ENCODE peak calls at places on chromosomes 4 and X, in seven cellular contexts. One of them, this sample, is unnamed.

GRCh38 chr4:67104145-67104544 is 441.2 kb downstream of the CENPC start:
- DNase-seq in left ventricle myocardium superior: no peak
- DNase-seq in activated naive CD4-positive, alpha-beta T cell: no peak
- DNase-seq in T-helper 22 cell: no peak
- DNase-seq in NCI-H524: peak; percentile 5
- DNase-seq in naive B cell: no peak
- DNase-seq in left colon: no peak
- DNase-seq in this sample: no peak

GRCh38 chr4:55378617-55379467 is 16.9 kb upstream of the TMEM165 start:
- DNase-seq in left colon: peak; percentile 49
- DNase-seq in naive B cell: no peak
- DNase-seq in NCI-H524: no peak
- DNase-seq in T-helper 22 cell: no peak
- DNase-seq in left ventricle myocardium superior: no peak
- DNase-seq in activated naive CD4-positive, alpha-beta T cell: no peak
- DNase-seq in this sample: peak; percentile 60

GRCh38 chr4:1061372-1061700 is 49.9 kb downstream of the FGFRL1 start:
- DNase-seq in left colon: peak; percentile 2
- DNase-seq in NCI-H524: no peak
- DNase-seq in naive B cell: no peak
- DNase-seq in left ventricle myocardium superior: no peak
- DNase-seq in T-helper 22 cell: no peak
- DNase-seq in activated naive CD4-positive, alpha-beta T cell: no peak
- DNase-seq in this sample: no peak

GRCh38 chr4:161595230-161595771 is 568.5 kb downstream of the FSTL5 start:
- DNase-seq in naive B cell: no peak
- DNase-seq in activated naive CD4-positive, alpha-beta T cell: no peak
- DNase-seq in T-helper 22 cell: no peak
- DNase-seq in left ventricle myocardium superior: no peak
- DNase-seq in left colon: no peak
- DNase-seq in NCI-H524: no peak
- DNase-seq in this sample: no peak

GRCh38 chr4:17468638-17469221 is 43.2 kb downstream of the QDPR start:
- DNase-seq in NCI-H524: peak; percentile 31
- DNase-seq in T-helper 22 cell: no peak
- DNase-seq in activated naive CD4-positive, alpha-beta T cell: no peak
- DNase-seq in naive B cell: no peak
- DNase-seq in left ventricle myocardium superior: no peak
- DNase-seq in left colon: no peak
- DNase-seq in this sample: peak; percentile 12

GRCh38 chr4:124202106-124202505 is 510.4 kb downstream of the ANKRD50 start:
- DNase-seq in left colon: no peak
- DNase-seq in T-helper 22 cell: no peak
- DNase-seq in naive B cell: no peak
- DNase-seq in NCI-H524: no peak
- DNase-seq in activated naive CD4-positive, alpha-beta T cell: no peak
- DNase-seq in left ventricle myocardium superior: no peak
- DNase-seq in this sample: no peak

GRCh38 chr4:578451-579443 is 2.7 kb upstream of the TMEM271 start:
- DNase-seq in T-helper 22 cell: no peak
- DNase-seq in left colon: no peak
- DNase-seq in naive B cell: no peak
- DNase-seq in activated naive CD4-positive, alpha-beta T cell: no peak
- DNase-seq in NCI-H524: no peak
- DNase-seq in left ventricle myocardium superior: no peak
- DNase-seq in this sample: no peak

GRCh38 chr4:53956053-53956452 is 108.4 kb downstream of the CHIC2 start:
- DNase-seq in left ventricle myocardium superior: no peak
- DNase-seq in left colon: no peak
- DNase-seq in NCI-H524: no peak
- DNase-seq in T-helper 22 cell: no peak
- DNase-seq in naive B cell: no peak
- DNase-seq in activated naive CD4-positive, alpha-beta T cell: no peak
- DNase-seq in this sample: no peak

GRCh38 chr4:123278755-123279154 is 117.8 kb upstream of the SPRY1 start:
- DNase-seq in left colon: no peak
- DNase-seq in activated naive CD4-positive, alpha-beta T cell: no peak
- DNase-seq in left ventricle myocardium superior: no peak
- DNase-seq in T-helper 22 cell: no peak
- DNase-seq in naive B cell: no peak
- DNase-seq in NCI-H524: no peak
- DNase-seq in this sample: no peak

GRCh38 chrX:66200855-66201795 is 37.1 kb downstream of the HEPH start:
- DNase-seq in left colon: peak; percentile 48
- DNase-seq in T-helper 22 cell: no peak
- DNase-seq in activated naive CD4-positive, alpha-beta T cell: no peak
- DNase-seq in naive B cell: no peak
- DNase-seq in left ventricle myocardium superior: no peak
- DNase-seq in NCI-H524: no peak
- DNase-seq in this sample: no peak

GRCh38 chr4:153649572-153649991 is 34.5 kb upstream of the TLR2 start:
- DNase-seq in NCI-H524: peak; percentile 24
- DNase-seq in left ventricle myocardium superior: no peak
- DNase-seq in left colon: no peak
- DNase-seq in naive B cell: no peak
- DNase-seq in activated naive CD4-positive, alpha-beta T cell: no peak
- DNase-seq in T-helper 22 cell: no peak
- DNase-seq in this sample: peak; percentile 60

GRCh38 chr4:24234288-24234848 is 344.5 kb upstream of the PPARGC1A start:
- DNase-seq in left ventricle myocardium superior: no peak
- DNase-seq in naive B cell: no peak
- DNase-seq in NCI-H524: no peak
- DNase-seq in T-helper 22 cell: no peak
- DNase-seq in left colon: no peak
- DNase-seq in activated naive CD4-positive, alpha-beta T cell: no peak
- DNase-seq in this sample: no peak

GRCh38 chr4:113083346-113083745 is 33.9 kb downstream of the ANK2 start:
- DNase-seq in left colon: no peak
- DNase-seq in NCI-H524: peak; percentile 85
- DNase-seq in activated naive CD4-positive, alpha-beta T cell: no peak
- DNase-seq in T-helper 22 cell: no peak
- DNase-seq in left ventricle myocardium superior: no peak
- DNase-seq in naive B cell: no peak
- DNase-seq in this sample: no peak

GRCh38 chr4:126466848-126467247 is 1152.1 kb downstream of the FAT4 start:
- DNase-seq in left colon: no peak
- DNase-seq in left ventricle myocardium superior: no peak
- DNase-seq in naive B cell: no peak
- DNase-seq in activated naive CD4-positive, alpha-beta T cell: no peak
- DNase-seq in T-helper 22 cell: no peak
- DNase-seq in NCI-H524: no peak
- DNase-seq in this sample: no peak

GRCh38 chr4:25694466-25694865 is 38.8 kb downstream of the SLC34A2 start:
- DNase-seq in left colon: no peak
- DNase-seq in naive B cell: no peak
- DNase-seq in T-helper 22 cell: no peak
- DNase-seq in left ventricle myocardium superior: no peak
- DNase-seq in activated naive CD4-positive, alpha-beta T cell: no peak
- DNase-seq in NCI-H524: no peak
- DNase-seq in this sample: no peak

GRCh38 chrX:22095306-22095705 is 63.2 kb downstream of the PHEX start:
- DNase-seq in NCI-H524: no peak
- DNase-seq in naive B cell: no peak
- DNase-seq in T-helper 22 cell: no peak
- DNase-seq in left ventricle myocardium superior: peak; percentile 26
- DNase-seq in left colon: peak; percentile 27
- DNase-seq in activated naive CD4-positive, alpha-beta T cell: no peak
- DNase-seq in this sample: no peak

GRCh38 chrX:39480966-39481365 is 616.8 kb downstream of the BCOR start:
- DNase-seq in left colon: no peak
- DNase-seq in T-helper 22 cell: no peak
- DNase-seq in NCI-H524: peak; percentile 14
- DNase-seq in naive B cell: no peak
- DNase-seq in left ventricle myocardium superior: no peak
- DNase-seq in activated naive CD4-positive, alpha-beta T cell: no peak
- DNase-seq in this sample: no peak

GRCh38 chr4:8340721-8341680 is 71.4 kb downstream of the HTRA3 start:
- DNase-seq in T-helper 22 cell: no peak
- DNase-seq in left colon: peak; percentile 67
- DNase-seq in naive B cell: no peak
- DNase-seq in NCI-H524: no peak
- DNase-seq in left ventricle myocardium superior: peak; percentile 94
- DNase-seq in activated naive CD4-positive, alpha-beta T cell: no peak
- DNase-seq in this sample: no peak

GRCh38 chrX:66634272-66634671 is 4.6 kb downstream of the EDA2R start:
- DNase-seq in T-helper 22 cell: no peak
- DNase-seq in activated naive CD4-positive, alpha-beta T cell: no peak
- DNase-seq in left colon: no peak
- DNase-seq in left ventricle myocardium superior: no peak
- DNase-seq in NCI-H524: no peak
- DNase-seq in naive B cell: no peak
- DNase-seq in this sample: no peak

GRCh38 chrX:6778547-6779231 is 243.8 kb upstream of the VCX3A start:
- DNase-seq in activated naive CD4-positive, alpha-beta T cell: no peak
- DNase-seq in naive B cell: no peak
- DNase-seq in NCI-H524: no peak
- DNase-seq in left ventricle myocardium superior: no peak
- DNase-seq in left colon: no peak
- DNase-seq in T-helper 22 cell: no peak
- DNase-seq in this sample: no peak

GRCh38 chrX:6228720-6229119 is at the start of gene NLGN4X:
- DNase-seq in T-helper 22 cell: no peak
- DNase-seq in activated naive CD4-positive, alpha-beta T cell: no peak
- DNase-seq in naive B cell: no peak
- DNase-seq in left colon: no peak
- DNase-seq in left ventricle myocardium superior: no peak
- DNase-seq in NCI-H524: peak; percentile 93
- DNase-seq in this sample: no peak

GRCh38 chr4:25865586-25865985 is 2.8 kb upstream of the SEL1L3 start:
- DNase-seq in activated naive CD4-positive, alpha-beta T cell: no peak
- DNase-seq in left ventricle myocardium superior: no peak
- DNase-seq in naive B cell: no peak
- DNase-seq in left colon: peak; percentile 92
- DNase-seq in T-helper 22 cell: no peak
- DNase-seq in NCI-H524: no peak
- DNase-seq in this sample: peak; percentile 91

GRCh38 chr4:101792056-101792575 is 1.6 kb downstream of the BANK1 start:
- DNase-seq in activated naive CD4-positive, alpha-beta T cell: no peak
- DNase-seq in left colon: no peak
- DNase-seq in T-helper 22 cell: no peak
- DNase-seq in NCI-H524: no peak
- DNase-seq in naive B cell: no peak
- DNase-seq in left ventricle myocardium superior: no peak
- DNase-seq in this sample: no peak

GRCh38 chr4:153261922-153262321 is 57.7 kb downstream of the TRIM2 start:
- DNase-seq in activated naive CD4-positive, alpha-beta T cell: no peak
- DNase-seq in left colon: no peak
- DNase-seq in NCI-H524: no peak
- DNase-seq in naive B cell: no peak
- DNase-seq in left ventricle myocardium superior: no peak
- DNase-seq in T-helper 22 cell: no peak
- DNase-seq in this sample: no peak

GRCh38 chr4:38803833-38804653 is 548 bp downstream of the TLR1 start:
- DNase-seq in left ventricle myocardium superior: no peak
- DNase-seq in activated naive CD4-positive, alpha-beta T cell: no peak
- DNase-seq in naive B cell: peak; percentile 31
- DNase-seq in T-helper 22 cell: no peak
- DNase-seq in NCI-H524: no peak
- DNase-seq in left colon: no peak
- DNase-seq in this sample: no peak

GRCh38 chr4:25928956-25929336 is 14.9 kb downstream of the SMIM20 start:
- DNase-seq in NCI-H524: no peak
- DNase-seq in left ventricle myocardium superior: no peak
- DNase-seq in left colon: no peak
- DNase-seq in T-helper 22 cell: no peak
- DNase-seq in naive B cell: no peak
- DNase-seq in activated naive CD4-positive, alpha-beta T cell: no peak
- DNase-seq in this sample: no peak

GRCh38 chrX:34768290-34768689 is 111.2 kb upstream of the TMEM47 start:
- DNase-seq in naive B cell: no peak
- DNase-seq in NCI-H524: no peak
- DNase-seq in T-helper 22 cell: no peak
- DNase-seq in left ventricle myocardium superior: no peak
- DNase-seq in activated naive CD4-positive, alpha-beta T cell: no peak
- DNase-seq in left colon: no peak
- DNase-seq in this sample: no peak

This sample was measured in HCT116.